ENCODE peak calls at places on chromosomes 16 and 17, in ten cellular contexts. C is stomach, Y is A673, B is heart right ventricle, P is endothelial cell, G is brain microvascular endothelial cell, S is suprapubic skin, K is fibroblast of mammary gland, N is GM13976, L is OCI-LY7. W is an unnamed sample.

GRCh38 chr17:67372751-67373150 is 4.3 kb upstream of the PITPNC1 start:
- DNase-seq in C (no peak), Y (no peak), B (no peak), P (no peak), G (no peak), S (no peak), K (no peak), N (no peak), L (no peak), W (no peak)

GRCh38 chr17:41329279-41329925 is 13.9 kb upstream of the KRTAP17-1 start:
- DNase-seq in C (peak), Y (peak), B (peak), P (peak), G (peak), S (no peak), K (peak), N (no peak), L (peak), W (no peak)

GRCh38 chr17:1110844-1111598 is 68.8 kb downstream of the ABR start:
- DNase-seq in C (no peak), Y (peak), B (peak), P (no peak), G (peak), S (no peak), K (peak), N (no peak), L (no peak), W (no peak)

GRCh38 chr17:59074494-59074893 is 32.2 kb downstream of the TRIM37 start:
- DNase-seq in C (no peak), Y (no peak), B (no peak), P (no peak), G (peak), S (no peak), K (peak), N (no peak), L (no peak), W (no peak)

GRCh38 chr17:65561394-65562205 is at the start of gene AXIN2:
- DNase-seq in C (peak), Y (peak), B (peak), P (peak), G (peak), S (peak), K (peak), N (peak), L (peak), W (peak)

GRCh38 chr16:88924834-88925539 is 52.0 kb downstream of the CBFA2T3 start:
- DNase-seq in C (no peak), Y (peak), B (no peak), P (peak), G (peak), S (no peak), K (peak), N (peak), L (peak), W (peak)

GRCh38 chr16:49340466-49340865 is 33.1 kb upstream of the C16orf78 start:
- DNase-seq in C (no peak), Y (no peak), B (no peak), P (no peak), G (no peak), S (peak), K (no peak), N (no peak), L (peak), W (no peak)

GRCh38 chr16:11078812-11079459 is 134.6 kb downstream of the CLEC16A start:
- DNase-seq in C (no peak), Y (peak), B (no peak), P (no peak), G (peak), S (no peak), K (peak), N (no peak), L (no peak), W (no peak)

GRCh38 chr16:56781565-56781964 is 51.6 kb downstream of the NUP93 start:
- DNase-seq in C (no peak), Y (peak), B (no peak), P (no peak), G (no peak), S (no peak), K (no peak), N (no peak), L (no peak), W (no peak)

GRCh38 chr16:75432828-75433731 is at the start of gene CFDP1:
- DNase-seq in C (peak), Y (peak), B (peak), P (peak), G (peak), S (peak), K (peak), N (peak), L (peak), W (peak)
- TF ChIP-seq CTCF in C (peak), Y (no peak), B (no peak), P (no peak), G (no peak), S (no peak), K (no peak), N (no peak), L (no peak), W (no peak)

GRCh38 chr17:55177914-55178217 is 86.9 kb upstream of the HLF start:
- DNase-seq in C (no peak), Y (no peak), B (no peak), P (no peak), G (no peak), S (no peak), K (no peak), N (no peak), L (no peak), W (no peak)

GRCh38 chr17:55174133-55174532 is 90.6 kb upstream of the HLF start:
- DNase-seq in C (no peak), Y (no peak), B (no peak), P (no peak), G (no peak), S (no peak), K (no peak), N (no peak), L (no peak), W (no peak)

GRCh38 chr17:55172612-55173011 is 92.1 kb upstream of the HLF start:
- DNase-seq in C (no peak), Y (no peak), B (no peak), P (no peak), G (no peak), S (no peak), K (no peak), N (no peak), L (no peak), W (no peak)

GRCh38 chr17:55175788-55176425 is 88.9 kb upstream of the HLF start:
- DNase-seq in C (no peak), Y (no peak), B (no peak), P (no peak), G (no peak), S (no peak), K (no peak), N (no peak), L (peak), W (no peak)

DNA sequence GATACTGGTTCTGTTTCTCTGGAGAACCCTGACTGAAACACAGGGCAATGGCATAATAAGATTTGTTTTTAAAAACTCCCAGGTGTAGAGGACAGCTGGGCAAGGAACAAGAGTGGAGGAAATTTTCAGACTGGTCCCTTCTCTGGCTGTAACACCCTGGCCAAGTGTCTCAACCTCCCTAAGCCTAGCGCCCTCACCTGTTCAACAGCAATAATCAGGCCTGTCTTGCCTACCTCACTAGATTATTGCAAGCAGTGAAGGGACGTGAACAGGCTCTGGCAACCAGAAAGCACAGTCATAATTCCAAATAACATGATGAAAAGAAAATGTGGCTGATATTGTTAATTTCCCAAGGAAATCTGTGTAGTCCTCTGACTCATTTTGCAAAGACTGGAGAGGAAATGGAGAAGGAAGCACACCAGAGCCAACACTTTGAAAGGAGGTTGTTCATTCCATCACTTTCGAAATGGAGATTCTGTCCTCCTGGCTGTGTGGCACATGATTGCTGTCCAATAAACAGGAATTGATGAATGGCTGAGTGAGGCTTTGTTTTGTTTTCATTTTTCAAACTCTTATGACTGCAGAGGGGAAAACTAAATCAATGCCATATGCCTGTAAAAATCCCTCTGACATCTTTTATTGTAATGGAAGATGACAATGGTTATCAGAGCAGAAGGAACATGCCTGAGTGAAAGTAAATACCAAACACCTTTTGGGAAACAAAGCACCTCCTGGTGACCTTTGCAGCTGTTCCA is 87.4 kb upstream of the HLF start:
- DNase-seq in C (no peak), Y (no peak), B (no peak), P (no peak), G (no peak), S (no peak), K (peak), N (no peak), L (peak), W (no peak)
- TF ChIP-seq CTCF in C (no peak), Y (peak), B (no peak), P (no peak), G (peak), S (no peak), K (peak), N (no peak), L (peak), W (no peak)

GRCh38 chr17:56350592-56350991 is 197.3 kb downstream of the ANKFN1 start:
- DNase-seq in C (no peak), Y (no peak), B (no peak), P (no peak), G (no peak), S (no peak), K (no peak), N (no peak), L (no peak), W (no peak)

GRCh38 chr17:56351675-56352074 is 198.4 kb downstream of the ANKFN1 start:
- DNase-seq in C (no peak), Y (no peak), B (no peak), P (no peak), G (no peak), S (no peak), K (no peak), N (no peak), L (no peak), W (no peak)

DNA sequence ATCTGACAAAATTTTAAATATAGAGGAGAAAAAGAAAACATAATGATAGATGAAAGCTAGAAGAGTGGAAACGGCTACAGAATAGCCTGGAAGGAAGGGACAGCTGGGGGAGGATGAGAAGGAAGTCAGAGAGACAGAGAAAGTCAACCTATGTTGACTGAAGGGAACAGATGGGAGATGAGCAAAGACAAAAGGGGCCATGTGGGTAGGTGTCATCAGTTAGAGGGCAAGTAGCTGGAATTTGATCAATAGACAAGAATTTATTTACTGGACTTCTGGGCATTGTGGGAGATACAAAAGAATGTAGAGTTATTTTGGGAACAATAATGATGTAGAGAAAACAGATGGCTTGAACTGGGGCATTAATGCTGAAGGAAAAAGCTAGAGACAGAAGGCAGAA is 194.4 kb downstream of the ANKFN1 start:
- DNase-seq in C (no peak), Y (no peak), B (no peak), P (no peak), G (no peak), S (no peak), K (no peak), N (no peak), L (no peak), W (no peak)
- TF ChIP-seq CTCF in C (no peak), Y (no peak), B (no peak), P (no peak), G (no peak), S (no peak), K (no peak), N (no peak), L (no peak), W (no peak)

GRCh38 chr17:82868715-82869131 is 28.9 kb upstream of the ZNF750 start:
- DNase-seq in C (no peak), Y (no peak), B (no peak), P (no peak), G (no peak), S (no peak), K (no peak), N (no peak), L (no peak), W (no peak)

GRCh38 chr17:82866521-82867214 is 26.8 kb upstream of the ZNF750 start:
- DNase-seq in C (no peak), Y (no peak), B (no peak), P (no peak), G (peak), S (no peak), K (peak), N (no peak), L (no peak), W (no peak)

GRCh38 chr17:82869536-82869935 is 29.7 kb upstream of the ZNF750 start:
- DNase-seq in C (no peak), Y (no peak), B (no peak), P (no peak), G (no peak), S (no peak), K (no peak), N (no peak), L (peak), W (no peak)

GRCh38 chr17:82865996-82866395 is 26.2 kb upstream of the ZNF750 start:
- DNase-seq in C (no peak), Y (no peak), B (no peak), P (no peak), G (no peak), S (no peak), K (no peak), N (no peak), L (no peak), W (no peak)

GRCh38 chr17:82867763-82868325 is 28.0 kb upstream of the ZNF750 start:
- DNase-seq in C (no peak), Y (no peak), B (no peak), P (no peak), G (no peak), S (no peak), K (no peak), N (no peak), L (no peak), W (no peak)
- TF ChIP-seq CTCF in C (no peak), Y (no peak), B (no peak), P (no peak), G (no peak), S (no peak), K (no peak), N (no peak), L (no peak), W (no peak)

DNA sequence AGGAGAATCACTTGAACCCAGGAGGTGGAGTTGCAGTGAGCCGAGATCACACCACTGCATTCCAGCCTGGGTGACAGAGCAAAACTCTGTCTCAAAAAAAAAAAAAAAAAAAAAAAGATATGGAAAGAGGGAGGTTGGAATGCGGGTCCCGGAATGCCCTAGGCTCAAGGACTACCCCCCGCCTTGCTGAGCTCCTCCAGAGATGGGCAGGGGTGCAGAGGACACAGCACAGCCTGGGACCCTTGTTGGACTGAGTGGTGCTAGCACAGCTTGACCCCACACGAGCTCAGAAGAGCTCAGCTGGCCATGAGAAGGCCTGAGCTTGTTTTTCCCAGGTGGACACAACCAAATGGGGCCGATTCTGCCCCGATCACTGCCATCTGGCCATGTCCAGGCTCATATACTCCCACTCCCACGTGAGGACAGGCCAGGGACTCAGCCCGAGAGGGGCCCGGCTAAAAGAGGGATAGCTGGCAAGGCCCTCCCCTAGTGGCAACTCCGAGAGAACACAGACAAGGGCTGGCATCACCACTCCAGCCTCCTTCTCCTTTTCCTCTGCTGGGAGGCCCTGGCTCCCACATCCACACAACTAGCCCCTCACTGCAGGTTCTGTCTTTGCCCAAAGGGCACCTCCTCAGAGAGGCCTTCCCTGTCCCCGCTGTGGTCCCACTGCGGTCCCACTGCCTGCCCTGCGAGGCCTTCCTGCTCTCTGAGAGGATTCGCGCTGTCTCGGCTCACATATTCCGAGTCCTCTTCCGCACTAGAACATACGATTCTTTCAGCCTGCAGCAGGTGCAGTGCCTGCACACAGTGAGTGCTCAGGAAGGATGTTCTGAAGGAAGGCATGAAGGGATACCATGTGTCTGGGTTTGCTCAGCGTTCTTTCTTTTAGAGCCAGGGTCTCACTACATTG is 11.0 kb downstream of the SGCA start:
- DNase-seq in C (no peak), Y (no peak), B (peak), P (no peak), G (peak), S (no peak), K (no peak), N (no peak), L (no peak), W (no peak)
- TF ChIP-seq CTCF in C (no peak), Y (no peak), B (no peak), P (no peak), G (peak), S (no peak), K (no peak), N (no peak), L (no peak), W (no peak)

GRCh38 chr16:4700380-4700996 is 7.1 kb downstream of the NUDT16L1 start:
- DNase-seq in C (no peak), Y (no peak), B (no peak), P (no peak), G (no peak), S (no peak), K (no peak), N (no peak), L (no peak), W (no peak)
- TF ChIP-seq CTCF in C (no peak), Y (no peak), B (no peak), P (no peak), G (no peak), S (no peak), K (no peak), N (no peak), L (no peak), W (no peak)

GRCh38 chr17:4956493-4957061 is 5.7 kb downstream of the ENO3 start:
- DNase-seq in C (peak), Y (no peak), B (no peak), P (peak), G (no peak), S (no peak), K (no peak), N (no peak), L (peak), W (no peak)
- TF ChIP-seq CTCF in C (no peak), Y (peak), B (no peak), P (peak), G (peak), S (no peak), K (peak), N (no peak), L (peak), W (no peak)

DNA sequence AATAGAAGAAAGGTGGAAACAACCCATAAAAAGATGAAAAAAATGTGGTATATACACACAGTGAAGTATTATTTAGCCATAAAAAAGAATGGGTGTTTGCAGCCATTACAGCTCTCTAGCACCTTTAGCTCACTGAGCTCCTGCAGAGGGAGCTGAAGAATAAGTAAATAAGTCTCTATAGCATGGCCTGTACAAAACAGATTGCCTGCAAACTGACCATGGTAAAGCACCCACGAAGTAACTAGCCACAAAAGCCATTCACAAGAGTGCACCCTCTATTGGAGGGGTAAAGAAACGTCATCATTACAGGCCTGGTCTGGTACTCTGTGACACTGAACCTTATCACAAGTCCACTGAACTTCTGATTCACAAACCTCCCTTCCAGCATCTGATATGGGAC is 76.3 kb downstream of the USP32 start:
- DNase-seq in C (no peak), Y (no peak), B (no peak), P (no peak), G (no peak), S (no peak), K (peak), N (no peak), L (no peak), W (no peak)
- TF ChIP-seq CTCF in C (no peak), Y (peak), B (no peak), P (peak), G (peak), S (no peak), K (no peak), N (no peak), L (peak), W (no peak)

W was measured in activated B cell treated with CpG ODN at 0.5 μM for 24 hours.